ENCODE peak calls at places on chromosomes 13 and 19, in eight cellular contexts. G is esophagus squamous epithelium, O is vagina, Z is heart left ventricle, Y is adrenal gland, H is NB4, E is upper lobe of left lung, V is suprapubic skin. J is an unnamed sample.

GRCh38 chr13:94318418-94318817 is 161.1 kb downstream of the DCT start:
- DNase-seq in G (no peak), O (no peak), Z (no peak), Y (no peak), H (no peak), E (no peak), V (no peak), J (no peak)

GRCh38 chr13:35784286-35784951 is 307.9 kb upstream of the MAB21L1 start:
- DNase-seq in G (no peak), O (no peak), Z (no peak), Y (no peak), H (no peak), E (no peak), V (no peak), J (no peak)

GRCh38 chr19:35908977-35909683 is 1.0 kb upstream of the TYROBP start:
- DNase-seq in G (peak), O (no peak), Z (peak), Y (peak), H (peak), E (peak), V (peak), J (no peak)

GRCh38 chr19:7521551-7522071 is 813 bp upstream of the MCOLN1 start:
- DNase-seq in G (no peak), O (no peak), Z (no peak), Y (peak), H (no peak), E (no peak), V (no peak), J (no peak)

GRCh38 chr19:55228403-55229031 is at the start of gene TMEM86B:
- DNase-seq in G (no peak), O (no peak), Z (no peak), Y (no peak), H (no peak), E (peak), V (no peak), J (no peak)

GRCh38 chr13:23770428-23770827 is 118.8 kb downstream of the MIPEP start:
- DNase-seq in G (no peak), O (no peak), Z (no peak), Y (no peak), H (peak), E (no peak), V (no peak), J (no peak)

GRCh38 chr19:14871619-14872230 is 14.2 kb downstream of the OR7A17 start:
- DNase-seq in G (no peak), O (no peak), Z (no peak), Y (no peak), H (peak), E (no peak), V (no peak), J (no peak)

GRCh38 chr13:41457589-41458186 is 338 bp downstream of the RGCC start:
- DNase-seq in G (no peak), O (no peak), Z (no peak), Y (no peak), H (peak), E (peak), V (peak), J (no peak)

GRCh38 chr13:72535076-72535475 is 192.4 kb downstream of the MZT1 start:
- DNase-seq in G (no peak), O (no peak), Z (no peak), Y (no peak), H (no peak), E (no peak), V (no peak), J (no peak)

GRCh38 chr19:29663861-29664752 is 1.2 kb upstream of the PLEKHF1 start:
- DNase-seq in G (no peak), O (no peak), Z (no peak), Y (no peak), H (no peak), E (no peak), V (peak), J (peak)

GRCh38 chr19:29660835-29661234 is 4.4 kb upstream of the PLEKHF1 start:
- DNase-seq in G (no peak), O (no peak), Z (no peak), Y (no peak), H (no peak), E (no peak), V (no peak), J (peak)

GRCh38 chr19:29662278-29662603 is 3.0 kb upstream of the PLEKHF1 start:
- DNase-seq in G (no peak), O (no peak), Z (no peak), Y (no peak), H (no peak), E (no peak), V (no peak), J (no peak)

GRCh38 chr19:29664753-29665214 is 477 bp upstream of the PLEKHF1 start:
- DNase-seq in G (no peak), O (no peak), Z (no peak), Y (no peak), H (no peak), E (no peak), V (no peak), J (no peak)

DNA sequence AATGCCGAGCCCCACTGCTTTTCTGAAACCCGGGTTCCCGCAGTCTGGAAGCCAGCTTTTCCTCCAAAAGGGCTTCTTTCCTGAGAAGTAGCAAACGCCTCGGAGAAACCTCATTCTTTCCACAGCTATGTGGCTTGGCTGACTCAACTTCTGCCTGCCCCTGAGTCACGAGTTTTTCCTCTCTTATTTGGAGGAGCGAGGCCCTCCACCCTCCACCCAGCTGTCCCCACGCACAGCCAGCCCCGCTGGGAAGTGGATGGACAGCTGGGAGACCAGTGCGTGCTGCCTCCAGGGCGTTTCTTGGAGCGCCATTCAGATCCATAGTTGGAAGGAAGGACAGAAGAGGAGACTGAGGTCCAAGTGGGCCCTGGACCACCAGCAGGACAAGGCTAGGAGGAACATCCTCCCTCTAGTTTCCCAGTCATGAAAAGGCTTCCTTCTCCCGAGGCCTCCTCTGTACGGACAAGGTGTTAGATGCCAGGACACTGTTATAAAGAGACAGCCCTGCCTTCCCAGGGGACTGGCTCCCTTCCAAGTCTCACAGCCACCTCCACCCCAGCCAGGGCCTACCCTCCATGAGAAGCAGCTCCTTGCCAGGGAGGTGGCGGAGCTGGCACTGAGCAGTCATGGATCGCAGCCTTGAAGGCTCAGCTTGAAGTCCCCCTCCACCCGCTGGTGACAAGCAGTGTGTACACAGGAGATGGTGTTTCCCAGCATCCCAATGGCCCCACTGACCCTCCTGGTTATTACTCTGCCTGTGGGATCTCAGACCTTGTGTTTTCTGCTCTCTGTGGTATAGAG is 2.5 kb upstream of the PLEKHF1 start:
- DNase-seq in G (no peak), O (no peak), Z (peak), Y (peak), H (no peak), E (no peak), V (peak), J (peak)
- TF ChIP-seq POLR2A in G (no peak), O (no peak), Z (peak), Y (no peak), H (no peak), E (no peak), V (no peak), J (no peak)

DNA sequence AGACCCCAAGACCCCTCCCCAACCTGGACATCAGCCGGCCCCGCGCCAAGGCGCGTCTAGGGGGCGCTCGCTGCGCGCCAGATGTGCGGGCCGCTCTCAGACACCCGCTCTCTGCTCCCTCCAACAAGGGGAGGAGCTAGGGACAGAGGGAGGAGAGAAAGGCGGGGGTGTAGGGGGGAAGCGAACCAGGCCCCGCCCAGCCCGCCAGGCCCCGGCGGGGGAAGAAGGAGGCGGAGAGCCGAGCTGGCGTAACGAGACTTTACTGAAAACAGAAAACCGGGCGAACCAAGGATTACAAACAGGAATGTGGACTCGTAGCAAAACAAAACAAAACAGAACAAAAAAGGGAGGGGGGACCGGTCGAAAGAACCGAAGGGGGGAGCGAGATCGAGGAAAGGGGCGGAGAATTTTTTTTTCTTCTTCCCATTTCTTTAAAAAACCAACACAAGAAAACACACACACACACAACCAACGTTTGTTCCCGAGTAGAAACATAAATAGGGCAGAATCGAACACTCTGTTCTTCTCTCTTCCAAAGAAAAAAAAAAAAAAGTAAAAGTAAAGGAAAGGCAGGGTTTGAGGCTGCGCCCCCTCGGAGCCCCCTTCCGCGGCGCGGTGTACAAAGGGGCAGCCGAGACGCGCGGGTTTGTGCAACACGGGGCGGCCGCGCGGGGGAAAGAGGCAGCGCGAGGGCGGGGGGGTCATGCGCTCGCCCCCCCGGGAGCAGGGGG is 1.7 kb downstream of the JUND start:
- DNase-seq in G (peak), O (no peak), Z (peak), Y (peak), H (peak), E (peak), V (peak), J (peak)
- TF ChIP-seq POLR2A in G (peak), O (peak), Z (peak), Y (peak), H (peak), E (peak), V (peak), J (peak)

GRCh38 chr19:11261902-11262839 is at the start of gene DOCK6:
- DNase-seq in G (no peak), O (no peak), Z (peak), Y (no peak), H (peak), E (peak), V (no peak), J (peak)
- TF ChIP-seq POLR2A in G (no peak), O (no peak), Z (no peak), Y (no peak), H (no peak), E (peak), V (no peak), J (no peak)

GRCh38 chr19:45443462-45444317 is 20.0 kb upstream of the ERCC1 start:
- DNase-seq in G (no peak), O (no peak), Z (peak), Y (peak), H (peak), E (peak), V (peak), J (peak)
- TF ChIP-seq POLR2A in G (peak), O (peak), Z (peak), Y (no peak), H (no peak), E (peak), V (peak), J (peak)

GRCh38 chr19:57947419-57948134 is at the start of gene ZNF256:
- DNase-seq in G (peak), O (no peak), Z (peak), Y (peak), H (no peak), E (peak), V (peak), J (peak)
- TF ChIP-seq POLR2A in G (no peak), O (no peak), Z (peak), Y (no peak), H (no peak), E (peak), V (no peak), J (no peak)

GRCh38 chr19:2084993-2085720 is 11.0 kb downstream of the MOB3A start:
- DNase-seq in G (peak), O (no peak), Z (peak), Y (peak), H (peak), E (peak), V (peak), J (peak)

GRCh38 chr19:2080336-2080988 is 15.7 kb downstream of the MOB3A start:
- DNase-seq in G (no peak), O (no peak), Z (no peak), Y (no peak), H (no peak), E (peak), V (no peak), J (no peak)

GRCh38 chr19:2081873-2082810 is 14.0 kb downstream of the MOB3A start:
- DNase-seq in G (no peak), O (no peak), Z (no peak), Y (no peak), H (peak), E (peak), V (no peak), J (no peak)

GRCh38 chr19:2079865-2080301 is 16.2 kb downstream of the MOB3A start:
- DNase-seq in G (no peak), O (no peak), Z (no peak), Y (no peak), H (no peak), E (peak), V (no peak), J (no peak)

GRCh38 chr19:2083174-2083854 is 12.8 kb downstream of the MOB3A start:
- DNase-seq in G (no peak), O (no peak), Z (no peak), Y (no peak), H (peak), E (peak), V (no peak), J (no peak)
- TF ChIP-seq POLR2A in G (no peak), O (no peak), Z (no peak), Y (no peak), H (no peak), E (no peak), V (no peak), J (no peak)

GRCh38 chr19:4456843-4457653 is 546 bp downstream of the UBXN6 start:
- DNase-seq in G (no peak), O (no peak), Z (peak), Y (peak), H (peak), E (no peak), V (peak), J (no peak)

GRCh38 chr19:4454952-4455738 is 2.4 kb downstream of the UBXN6 start:
- DNase-seq in G (no peak), O (no peak), Z (no peak), Y (peak), H (no peak), E (peak), V (peak), J (no peak)

GRCh38 chr19:4455742-4456565 is 1.6 kb downstream of the UBXN6 start:
- DNase-seq in G (no peak), O (no peak), Z (peak), Y (peak), H (peak), E (no peak), V (peak), J (no peak)

GRCh38 chr19:4457654-4458406 is at the start of gene UBXN6:
- DNase-seq in G (peak), O (no peak), Z (peak), Y (peak), H (peak), E (peak), V (peak), J (peak)

GRCh38 chr19:4456566-4456842 is 1.1 kb downstream of the UBXN6 start:
- DNase-seq in G (no peak), O (no peak), Z (no peak), Y (peak), H (no peak), E (no peak), V (peak), J (no peak)
- TF ChIP-seq POLR2A in G (no peak), O (no peak), Z (no peak), Y (no peak), H (no peak), E (no peak), V (no peak), J (no peak)